ENCODE peak calls at places on chromosome 4, in seven cellular contexts. L is fibroblast of lung; S is CD4-positive, alpha-beta T cell; N is HAP-1; W is SHP77 treated with DMSO at 0.1 percent for 48 hours; V is T-helper 1 cell; B is cardiac fibroblast. O is an unnamed sample.

GRCh38 chr4:158710814-158711213 is 12.4 kb downstream of the PPID start:
- DNase-seq in L (peak), B (peak), V (no peak), S (no peak), W (no peak), N (no peak), O (no peak)

GRCh38 chr4:168815373-168816345 is 194.4 kb downstream of the CBR4 start:
- DNase-seq in L (peak), N (peak), V (no peak), B (peak), S (no peak), W (no peak), O (no peak)

GRCh38 chr4:3421470-3421869 is 20.3 kb upstream of the HGFAC start:
- DNase-seq in L (no peak), W (no peak), N (no peak), B (no peak), S (no peak), V (no peak), O (no peak)

GRCh38 chr4:76782837-76783236 is 115.1 kb downstream of the SOWAHB start:
- DNase-seq in L (peak), V (no peak), B (peak), W (no peak), S (no peak), N (no peak), O (no peak)

GRCh38 chr4:82560853-82561744 is 689 bp downstream of the TMEM150C start:
- DNase-seq in N (peak), L (no peak), S (no peak), W (no peak), V (no peak), B (no peak), O (no peak)

GRCh38 chr4:20773144-20773997 is 73.1 kb downstream of the PACRGL start:
- DNase-seq in W (peak), B (peak), S (peak), L (peak), V (peak), N (peak), O (peak)

GRCh38 chr4:26028793-26029511 is 114.9 kb downstream of the SMIM20 start:
- DNase-seq in L (peak), S (peak), W (peak), B (peak), N (peak), V (peak), O (peak)

GRCh38 chr4:109125084-109125483 is 177.4 kb downstream of the COL25A1 start:
- DNase-seq in N (no peak), W (no peak), V (no peak), B (no peak), L (no peak), S (no peak), O (no peak)

GRCh38 chr4:11732155-11732554 is 303.5 kb upstream of the HS3ST1 start:
- DNase-seq in L (no peak), N (no peak), V (no peak), B (no peak), W (no peak), S (no peak), O (no peak)

GRCh38 chr4:71214578-71214977 is 124.2 kb upstream of the SLC4A4 start:
- DNase-seq in B (no peak), N (no peak), S (no peak), V (no peak), L (no peak), W (no peak), O (no peak)

GRCh38 chr4:90163872-90164271 is 36.7 kb downstream of the CCSER1 start:
- DNase-seq in S (no peak), L (no peak), V (no peak), W (no peak), N (no peak), B (no peak), O (no peak)

GRCh38 chr4:2745981-2746806 is 9.9 kb downstream of the TNIP2 start:
- DNase-seq in L (peak), W (no peak), B (peak), N (no peak), S (peak), V (peak), O (peak)

GRCh38 chr4:2565533-2565932 is 29.1 kb downstream of the FAM193A start:
- DNase-seq in L (no peak), W (no peak), S (no peak), N (no peak), B (no peak), V (no peak), O (no peak)

GRCh38 chr4:10334506-10335028 is 122.7 kb downstream of the ZNF518B start:
- DNase-seq in L (no peak), B (no peak), S (no peak), N (no peak), V (no peak), W (no peak), O (no peak)

GRCh38 chr4:32440391-32440790 is 1720.2 kb downstream of the PCDH7 start:
- DNase-seq in S (no peak), V (no peak), B (no peak), L (no peak), W (no peak), N (no peak), O (no peak)

GRCh38 chr4:113636438-113636818 is 125.1 kb downstream of the CAMK2D start:
- DNase-seq in L (no peak), N (no peak), V (peak), B (no peak), S (no peak), W (no peak), O (no peak)

GRCh38 chr4:1045193-1045594 is 33.8 kb downstream of the FGFRL1 start:
- DNase-seq in B (no peak), S (no peak), V (no peak), W (no peak), L (no peak), N (no peak), O (peak)

GRCh38 chr4:40576651-40577480 is 52.8 kb downstream of the RBM47 start:
- DNase-seq in B (peak), W (no peak), V (no peak), N (no peak), L (peak), S (no peak), O (no peak)

GRCh38 chr4:79863333-79863732 is 209.7 kb downstream of the ANTXR2 start:
- DNase-seq in N (no peak), V (no peak), S (no peak), L (no peak), W (no peak), B (no peak), O (no peak)

O was measured in natural killer cell treated with Interleukin-12 subunit alpha and Interleukin-12 subunit beta and Interleukin-15 and Interleukin-18, amount 100 ng/mL, for 72 hours.